ENCODE peak calls at places on chromosomes 12 and 14, in seven cellular contexts. One of them, this sample, is unnamed.
A peak's percentile ranks its signal among the peaks of the same experiment; 100 is the strongest.

GRCh38 chr14:100830681-100831080 is 4.8 kb downstream of the MEG3 start:
- DNase-seq in K562: no peak
- DNase-seq in SK-N-SH: no peak
- DNase-seq in GM12878: no peak
- DNase-seq in HCT116: no peak
- DNase-seq in H1: no peak
- DNase-seq in HepG2: no peak
- DNase-seq in this sample: no peak

GRCh38 chr12:2795291-2796186 is 769 bp downstream of the FKBP4 start:
- DNase-seq in K562: peak; percentile 91
- DNase-seq in SK-N-SH: peak; percentile 97
- DNase-seq in GM12878: no peak
- DNase-seq in HCT116: no peak
- DNase-seq in H1: peak; percentile 77
- DNase-seq in HepG2: peak; percentile 17
- DNase-seq in this sample: peak; percentile 96

GRCh38 chr12:45732250-45732649 is 2.7 kb downstream of the ARID2 start:
- DNase-seq in K562: no peak
- DNase-seq in SK-N-SH: no peak
- DNase-seq in GM12878: no peak
- DNase-seq in HCT116: no peak
- DNase-seq in H1: no peak
- DNase-seq in HepG2: no peak
- DNase-seq in this sample: no peak

GRCh38 chr12:128180166-128180565 is 86.8 kb upstream of the TMEM132C start:
- DNase-seq in K562: peak; percentile 11
- DNase-seq in SK-N-SH: no peak
- DNase-seq in GM12878: no peak
- DNase-seq in HCT116: no peak
- DNase-seq in H1: no peak
- DNase-seq in HepG2: no peak
- DNase-seq in this sample: no peak

GRCh38 chr12:55745361-55746146 is 2.6 kb downstream of the GDF11 start:
- DNase-seq in K562: peak; percentile 58
- DNase-seq in SK-N-SH: peak; percentile 79
- DNase-seq in GM12878: no peak
- DNase-seq in HCT116: no peak
- DNase-seq in H1: peak; percentile 77
- DNase-seq in HepG2: peak; percentile 36
- DNase-seq in this sample: no peak

GRCh38 chr14:71554323-71554722 is 377.9 kb upstream of the RGS6 start:
- DNase-seq in K562: no peak
- DNase-seq in SK-N-SH: no peak
- DNase-seq in GM12878: peak; percentile 82
- DNase-seq in HCT116: no peak
- DNase-seq in H1: no peak
- DNase-seq in HepG2: no peak
- DNase-seq in this sample: no peak

GRCh38 chr14:59422069-59422881 is 42.9 kb downstream of the GPR135 start:
- DNase-seq in K562: no peak
- DNase-seq in SK-N-SH: peak; percentile 18
- DNase-seq in GM12878: no peak
- DNase-seq in HCT116: no peak
- DNase-seq in H1: no peak
- DNase-seq in HepG2: no peak
- DNase-seq in this sample: no peak

GRCh38 chr12:98344630-98345029 is 170.8 kb upstream of the TMPO start:
- DNase-seq in K562: no peak
- DNase-seq in SK-N-SH: no peak
- DNase-seq in GM12878: no peak
- DNase-seq in HCT116: no peak
- DNase-seq in H1: no peak
- DNase-seq in HepG2: no peak
- DNase-seq in this sample: no peak

GRCh38 chr12:96985515-96986362 is 78.7 kb downstream of the NEDD1 start:
- DNase-seq in K562: peak; percentile 48
- DNase-seq in SK-N-SH: no peak
- DNase-seq in GM12878: no peak
- DNase-seq in HCT116: peak; percentile 6
- DNase-seq in H1: peak; percentile 82
- DNase-seq in HepG2: no peak
- DNase-seq in this sample: peak; percentile 40

GRCh38 chr12:113310489-113310888 is 24.4 kb downstream of the SLC8B1 start:
- DNase-seq in K562: no peak
- DNase-seq in SK-N-SH: no peak
- DNase-seq in GM12878: no peak
- DNase-seq in HCT116: no peak
- DNase-seq in H1: no peak
- DNase-seq in HepG2: peak; percentile 15
- DNase-seq in this sample: peak; percentile 74

GRCh38 chr14:52609445-52610044 is 56.9 kb downstream of the GPR137C start:
- DNase-seq in K562: peak; percentile 3
- DNase-seq in SK-N-SH: no peak
- DNase-seq in GM12878: no peak
- DNase-seq in HCT116: no peak
- DNase-seq in H1: no peak
- DNase-seq in HepG2: peak; percentile 7
- DNase-seq in this sample: no peak

GRCh38 chr12:67442347-67442841 is 173.2 kb downstream of the CAND1 start:
- DNase-seq in K562: no peak
- DNase-seq in SK-N-SH: peak; percentile 49
- DNase-seq in GM12878: no peak
- DNase-seq in HCT116: no peak
- DNase-seq in H1: no peak
- DNase-seq in HepG2: no peak
- DNase-seq in this sample: no peak
- TF ChIP-seq JUND in K562: no peak
- TF ChIP-seq JUND in SK-N-SH: no peak
- TF ChIP-seq JUND in GM12878: no peak
- TF ChIP-seq JUND in HCT116: no peak
- TF ChIP-seq JUND in H1: no peak
- TF ChIP-seq JUND in HepG2: no peak
- TF ChIP-seq JUND in this sample: no peak

GRCh38 chr12:57001448-57001906 is 4.9 kb downstream of the ZBTB39 start:
- DNase-seq in K562: peak; percentile 85
- DNase-seq in SK-N-SH: peak; percentile 77
- DNase-seq in GM12878: no peak
- DNase-seq in HCT116: peak; percentile 44
- DNase-seq in H1: peak; percentile 92
- DNase-seq in HepG2: peak; percentile 87
- DNase-seq in this sample: peak; percentile 79
- TF ChIP-seq JUND in K562: peak; percentile 50
- TF ChIP-seq JUND in SK-N-SH: no peak
- TF ChIP-seq JUND in GM12878: no peak
- TF ChIP-seq JUND in HCT116: no peak
- TF ChIP-seq JUND in H1: peak; percentile 14
- TF ChIP-seq JUND in HepG2: peak; percentile 51
- TF ChIP-seq JUND in this sample: no peak

GRCh38 chr12:88237954-88238353 is 95.8 kb downstream of the TMTC3 start:
- DNase-seq in K562: no peak
- DNase-seq in SK-N-SH: no peak
- DNase-seq in GM12878: peak; percentile 7
- DNase-seq in HCT116: peak; percentile 32
- DNase-seq in H1: no peak
- DNase-seq in HepG2: no peak
- DNase-seq in this sample: no peak

GRCh38 chr12:88238406-88238805 is 96.3 kb downstream of the TMTC3 start:
- DNase-seq in K562: no peak
- DNase-seq in SK-N-SH: no peak
- DNase-seq in GM12878: no peak
- DNase-seq in HCT116: no peak
- DNase-seq in H1: no peak
- DNase-seq in HepG2: no peak
- DNase-seq in this sample: no peak

DNA sequence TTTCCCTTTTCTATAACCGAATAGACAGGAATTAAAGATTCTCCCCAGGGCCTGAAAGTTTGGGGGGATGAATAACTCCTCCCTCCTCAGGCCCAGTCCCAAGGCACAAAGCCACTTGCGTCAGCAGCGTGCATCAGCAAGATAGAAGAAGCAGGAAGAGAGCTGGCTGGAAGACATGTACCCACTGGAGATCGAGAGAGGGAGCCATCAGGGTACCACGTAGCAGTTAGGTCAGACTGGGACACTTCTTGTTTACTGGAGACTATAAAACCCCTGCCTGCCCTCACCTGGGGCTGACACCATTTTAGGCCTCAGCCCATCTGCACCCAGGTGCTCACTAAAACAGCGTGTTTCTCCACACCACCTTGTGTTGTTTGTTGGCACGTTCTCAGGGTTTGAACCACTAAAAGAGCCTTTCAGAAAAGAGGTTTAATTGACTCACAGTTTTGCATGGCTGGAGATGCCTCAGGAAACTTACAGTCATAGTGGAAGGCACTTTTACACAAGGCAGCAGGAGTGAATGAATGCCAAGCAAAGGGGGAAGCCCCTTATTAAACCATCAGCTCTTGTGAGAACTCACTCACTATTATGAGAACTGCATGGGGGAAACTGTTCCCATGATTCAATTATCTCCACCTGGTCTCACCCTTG is 93.2 kb downstream of the TMTC3 start:
- DNase-seq in K562: no peak
- DNase-seq in SK-N-SH: no peak
- DNase-seq in GM12878: peak; percentile 31
- DNase-seq in HCT116: no peak
- DNase-seq in H1: no peak
- DNase-seq in HepG2: no peak
- DNase-seq in this sample: no peak
- TF ChIP-seq JUND in K562: no peak
- TF ChIP-seq JUND in SK-N-SH: no peak
- TF ChIP-seq JUND in GM12878: no peak
- TF ChIP-seq JUND in HCT116: no peak
- TF ChIP-seq JUND in H1: no peak
- TF ChIP-seq JUND in HepG2: no peak
- TF ChIP-seq JUND in this sample: no peak

DNA sequence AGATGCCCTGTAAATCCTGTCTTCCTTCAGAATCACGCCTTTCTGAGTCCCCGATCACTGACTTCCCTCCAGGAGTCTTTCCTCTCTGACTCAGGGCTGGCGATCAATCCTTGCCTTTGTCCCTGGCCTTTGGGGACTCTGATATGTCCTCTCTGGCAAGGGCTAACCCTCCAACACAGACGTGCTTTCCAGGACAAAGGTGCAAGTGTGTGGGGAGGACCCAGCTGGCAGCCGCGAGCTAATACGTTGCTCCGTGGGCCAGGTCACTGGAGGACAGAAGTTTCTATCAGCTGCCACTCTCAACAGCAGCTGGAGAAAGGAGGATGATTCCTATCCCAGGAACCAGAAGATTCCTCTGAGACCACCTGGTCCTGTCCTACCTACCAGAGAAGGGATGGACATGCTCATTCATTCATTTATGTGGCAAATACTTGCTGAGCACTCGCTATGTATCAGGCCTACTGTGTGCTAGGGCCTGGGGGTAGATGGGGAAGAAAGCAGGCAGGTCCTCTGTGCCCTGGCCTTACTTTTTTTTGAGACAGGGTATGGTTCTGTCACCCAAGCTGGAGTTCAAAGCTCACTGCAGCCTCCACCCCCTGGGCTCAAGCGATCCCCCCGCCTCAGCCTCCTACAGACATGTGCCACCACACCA is 8.5 kb upstream of the SCARB1 start:
- DNase-seq in K562: no peak
- DNase-seq in SK-N-SH: no peak
- DNase-seq in GM12878: no peak
- DNase-seq in HCT116: no peak
- DNase-seq in H1: no peak
- DNase-seq in HepG2: no peak
- DNase-seq in this sample: no peak
- TF ChIP-seq JUND in K562: no peak
- TF ChIP-seq JUND in SK-N-SH: no peak
- TF ChIP-seq JUND in GM12878: no peak
- TF ChIP-seq JUND in HCT116: no peak
- TF ChIP-seq JUND in H1: no peak
- TF ChIP-seq JUND in HepG2: no peak
- TF ChIP-seq JUND in this sample: no peak

GRCh38 chr14:86533834-86534233 is 1003.9 kb downstream of the FLRT2 start:
- DNase-seq in K562: no peak
- DNase-seq in SK-N-SH: no peak
- DNase-seq in GM12878: no peak
- DNase-seq in HCT116: no peak
- DNase-seq in H1: no peak
- DNase-seq in HepG2: no peak
- DNase-seq in this sample: no peak
- TF ChIP-seq JUND in K562: no peak
- TF ChIP-seq JUND in SK-N-SH: no peak
- TF ChIP-seq JUND in GM12878: no peak
- TF ChIP-seq JUND in HCT116: no peak
- TF ChIP-seq JUND in H1: no peak
- TF ChIP-seq JUND in HepG2: no peak
- TF ChIP-seq JUND in this sample: no peak

DNA sequence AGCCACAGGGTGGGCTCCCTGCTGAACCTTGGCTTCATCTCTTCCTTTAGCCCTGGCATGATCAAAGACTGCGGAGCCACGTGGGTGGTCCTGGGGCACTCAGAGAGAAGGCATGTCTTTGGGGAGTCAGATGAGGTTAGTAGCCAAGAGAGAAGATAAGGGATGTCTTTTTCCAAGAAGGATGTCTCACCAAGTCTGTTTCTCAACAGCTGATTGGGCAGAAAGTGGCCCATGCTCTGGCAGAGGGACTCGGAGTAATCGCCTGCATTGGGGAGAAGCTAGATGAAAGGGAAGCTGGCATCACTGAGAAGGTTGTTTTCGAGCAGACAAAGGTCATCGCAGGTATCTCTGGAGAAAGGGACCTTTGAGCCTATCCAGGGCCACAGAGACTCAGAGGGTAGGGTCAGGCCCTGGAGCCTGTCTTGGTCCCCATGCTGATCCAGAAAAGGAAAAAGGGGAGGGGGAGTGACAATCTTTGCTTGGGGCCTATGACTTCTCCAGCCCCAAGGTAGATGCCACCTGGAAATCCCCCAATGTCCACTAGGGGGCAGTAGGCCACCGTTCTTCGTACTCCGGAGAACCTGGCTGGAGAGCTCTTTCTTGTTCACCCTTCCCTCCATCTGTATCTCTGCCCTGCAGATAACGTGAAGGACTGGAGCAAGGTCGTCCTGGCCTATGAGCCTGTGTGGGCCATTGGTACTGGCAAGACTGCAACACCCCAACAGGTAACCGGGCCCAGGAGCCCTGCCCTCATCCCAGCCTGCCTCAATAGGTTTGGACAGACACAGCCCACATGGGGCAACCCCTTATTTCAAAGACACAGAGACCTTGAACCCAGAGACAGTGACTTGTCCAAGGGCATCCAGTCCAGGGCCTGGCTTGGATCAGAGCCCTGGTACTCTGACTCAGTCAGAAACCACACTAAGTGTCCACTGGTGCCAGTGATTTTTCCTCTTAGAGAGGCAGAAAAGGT is 2.0 kb downstream of the TPI1 start:
- DNase-seq in K562: peak; percentile 66
- DNase-seq in SK-N-SH: peak; percentile 82
- DNase-seq in GM12878: peak; percentile 27
- DNase-seq in HCT116: peak; percentile 64
- DNase-seq in H1: peak; percentile 97
- DNase-seq in HepG2: peak; percentile 77
- DNase-seq in this sample: peak; percentile 18
- TF ChIP-seq JUND in K562: no peak
- TF ChIP-seq JUND in SK-N-SH: no peak
- TF ChIP-seq JUND in GM12878: no peak
- TF ChIP-seq JUND in HCT116: no peak
- TF ChIP-seq JUND in H1: no peak
- TF ChIP-seq JUND in HepG2: no peak
- TF ChIP-seq JUND in this sample: no peak

This sample was measured in T47D.